ENCODE peak calls at places on chromosomes 11 and 22, in six cellular contexts. P is GM12865, O is NCI-H2029, H is pancreas, I is NCI-H1105, C is left ventricle myocardium inferior. G is an unnamed sample.

GRCh38 chr11:5666396-5666780 is 18.5 kb downstream of the TRIM5 start:
- DNase-seq in P (no peak), O (no peak), H (no peak), I (no peak), C (no peak), G (no peak)

GRCh38 chr11:17714356-17714854 is 5.0 kb upstream of the MYOD1 start:
- DNase-seq in P (no peak), O (no peak), H (no peak), I (no peak), C (peak; percentile 46), G (no peak)

GRCh38 chr22:42281706-42282251 is 11.3 kb upstream of the TCF20 start:
- DNase-seq in P (no peak), O (no peak), H (no peak), I (no peak), C (no peak), G (no peak)

GRCh38 chr22:36379593-36380361 is 8.0 kb downstream of the MYH9 start:
- DNase-seq in P (peak; percentile 75), O (no peak), H (no peak), I (no peak), C (no peak), G (no peak)

GRCh38 chr11:5528495-5528894 is 12.0 kb upstream of the UBQLNL start:
- DNase-seq in P (no peak), O (no peak), H (no peak), I (no peak), C (no peak), G (no peak)

GRCh38 chr11:73838443-73839122 is 38.1 kb downstream of the COA4 start:
- DNase-seq in P (no peak), O (no peak), H (no peak), I (no peak), C (no peak), G (no peak)

GRCh38 chr11:103637250-103637649 is 399.2 kb upstream of the DDI1 start:
- DNase-seq in P (no peak), O (no peak), H (no peak), I (no peak), C (no peak), G (no peak)

GRCh38 chr11:119843760-119844330 is 114.8 kb upstream of the NECTIN1 start:
- DNase-seq in P (no peak), O (no peak), H (no peak), I (no peak), C (no peak), G (no peak)

GRCh38 chr11:2092956-2093412 is 46.2 kb downstream of the IGF2 start:
- DNase-seq in P (no peak), O (peak; percentile 87), H (peak; percentile 98), I (peak; percentile 97), C (peak; percentile 86), G (no peak)

GRCh38 chr11:122045181-122045586 is 70.8 kb downstream of the BLID start:
- DNase-seq in P (no peak), O (no peak), H (no peak), I (no peak), C (no peak), G (no peak)

GRCh38 chr11:122711831-122712378 is 56.4 kb downstream of the UBASH3B start:
- DNase-seq in P (no peak), O (no peak), H (no peak), I (no peak), C (no peak), G (no peak)

GRCh38 chr22:23553922-23554870 is 25.9 kb downstream of the IGLL1 start:
- DNase-seq in P (no peak), O (no peak), H (no peak), I (no peak), C (no peak), G (no peak)

GRCh38 chr11:117259417-117259816 is 26.9 kb downstream of the RNF214 start:
- DNase-seq in P (no peak), O (no peak), H (no peak), I (no peak), C (no peak), G (no peak)

GRCh38 chr11:117900144-117900651 is 23.7 kb upstream of the FXYD6 start:
- DNase-seq in P (peak; percentile 44), O (no peak), H (no peak), I (no peak), C (no peak), G (no peak)

GRCh38 chr11:85316967-85317366 is 310.2 kb downstream of the DLG2 start:
- DNase-seq in P (peak; percentile 83), O (peak; percentile 66), H (no peak), I (no peak), C (no peak), G (peak; percentile 85)

GRCh38 chr22:49824936-49825335 is 2.7 kb downstream of the BRD1 start:
- DNase-seq in P (no peak), O (no peak), H (no peak), I (no peak), C (no peak), G (no peak)

GRCh38 chr11:132158696-132159095 is 788.3 kb downstream of the NTM start:
- DNase-seq in P (no peak), O (no peak), H (no peak), I (no peak), C (no peak), G (no peak)

GRCh38 chr11:61496602-61497400 is 11.7 kb upstream of the LRRC10B start:
- DNase-seq in P (no peak), O (no peak), H (no peak), I (no peak), C (no peak), G (no peak)

GRCh38 chr11:100827934-100828661 is 141.0 kb downstream of the ARHGAP42 start:
- DNase-seq in P (peak; percentile 51), O (no peak), H (peak; percentile 14), I (no peak), C (no peak), G (no peak)

GRCh38 chr11:69828276-69828970 is 9.2 kb upstream of the FGF3 start:
- DNase-seq in P (no peak), O (no peak), H (no peak), I (no peak), C (no peak), G (no peak)

G was measured in NCI-H774.